ENCODE peak calls at places on chromosomes 13 and 19, in seven cellular contexts. E is upper lobe of right lung, Z is neuronal stem cell, I is aorta, C is tibial artery, F is adrenal gland, V is heart right ventricle. Q is an unnamed sample.

GRCh38 chr13:21013682-21014038 is 47.7 kb downstream of the LATS2 start:
- DNase-seq in F (no peak), C (no peak), V (no peak), Z (no peak), I (no peak), E (peak; percentile 15), Q (no peak)

GRCh38 chr13:26221721-26222522 is at the start of gene RNF6:
- DNase-seq in I (peak; percentile 96), V (peak; percentile 85), Z (peak; percentile 95), E (peak; percentile 93), C (peak; percentile 96), F (peak; percentile 97), Q (peak; percentile 94)

GRCh38 chr19:17348700-17349099 is 11.3 kb downstream of the GTPBP3 start:
- DNase-seq in C (peak; percentile 82), I (peak; percentile 92), V (peak; percentile 77), E (no peak), Z (peak; percentile 23), F (peak; percentile 70), Q (peak; percentile 66)

GRCh38 chr13:64910061-64910460 is 2320.1 kb downstream of the PCDH9 start:
- DNase-seq in V (no peak), C (no peak), E (no peak), Z (no peak), F (no peak), I (no peak), Q (no peak)

GRCh38 chr13:51731759-51732158 is 72.2 kb downstream of the DHRS12 start:
- DNase-seq in F (no peak), I (no peak), E (no peak), Z (no peak), V (no peak), C (no peak), Q (no peak)

GRCh38 chr13:40518481-40518882 is 148.0 kb downstream of the FOXO1 start:
- DNase-seq in F (no peak), Z (no peak), E (no peak), I (no peak), C (no peak), V (no peak), Q (no peak)

GRCh38 chr13:98664047-98664446 is 87.1 kb upstream of the STK24 start:
- DNase-seq in E (no peak), I (no peak), C (no peak), V (no peak), Z (no peak), F (no peak), Q (no peak)

GRCh38 chr13:114131581-114132418 is 623 bp downstream of the RASA3 start:
- DNase-seq in Z (no peak), E (no peak), F (no peak), V (no peak), I (peak; percentile 82), C (no peak), Q (peak; percentile 25)

GRCh38 chr13:82062772-82063171 is 1721.8 kb upstream of the SPRY2 start:
- DNase-seq in C (no peak), V (no peak), Z (no peak), I (no peak), E (no peak), F (no peak), Q (no peak)

GRCh38 chr13:90690458-90691063 is 656.9 kb upstream of the MIR17HG start:
- DNase-seq in E (no peak), Z (no peak), F (no peak), I (no peak), C (no peak), V (no peak), Q (no peak)

GRCh38 chr19:7004313-7004931 is 16.8 kb downstream of the MBD3L2B start:
- DNase-seq in F (no peak), I (no peak), C (no peak), Z (no peak), V (no peak), E (no peak), Q (no peak)

GRCh38 chr13:40648040-40648439 is 18.4 kb downstream of the FOXO1 start:
- DNase-seq in E (no peak), F (no peak), I (no peak), Z (no peak), V (no peak), C (no peak), Q (no peak)

GRCh38 chr13:34040863-34041262 is 222.9 kb downstream of the RFC3 start:
- DNase-seq in V (no peak), Z (no peak), I (no peak), E (no peak), C (no peak), F (no peak), Q (no peak)

GRCh38 chr13:63351533-63351932 is 1935.9 kb upstream of the PCDH20 start:
- DNase-seq in C (no peak), F (no peak), Z (no peak), E (no peak), I (no peak), V (no peak), Q (no peak)

GRCh38 chr13:33208290-33208990 is 77.1 kb downstream of the STARD13 start:
- DNase-seq in I (no peak), E (no peak), V (no peak), F (no peak), Z (no peak), C (no peak), Q (no peak)

GRCh38 chr13:27194209-27194608 is 22.6 kb upstream of the USP12 start:
- DNase-seq in F (no peak), I (no peak), E (no peak), V (no peak), Z (no peak), C (no peak), Q (no peak)

GRCh38 chr19:50387176-50387867 is 3.2 kb downstream of the POLD1 start:
- DNase-seq in F (no peak), C (no peak), V (no peak), E (peak; percentile 85), Z (no peak), I (no peak), Q (no peak)

GRCh38 chr19:46192990-46193650 is 36.4 kb upstream of the IGFL1 start:
- DNase-seq in Z (no peak), V (no peak), E (no peak), I (no peak), F (peak; percentile 91), C (no peak), Q (no peak)

GRCh38 chr19:31109626-31110025 is 239.6 kb downstream of the TSHZ3 start:
- DNase-seq in V (no peak), E (no peak), I (no peak), F (no peak), C (no peak), Z (no peak), Q (no peak)

GRCh38 chr19:14472202-14472961 is 2.8 kb downstream of the PTGER1 start:
- DNase-seq in E (peak; percentile 88), F (peak; percentile 68), C (peak; percentile 79), V (peak; percentile 83), Z (peak; percentile 74), I (peak; percentile 95), Q (peak; percentile 68)

GRCh38 chr13:91264484-91264883 is 83.0 kb upstream of the MIR17HG start:
- DNase-seq in Z (no peak), I (no peak), E (no peak), F (no peak), C (no peak), V (no peak), Q (no peak)

GRCh38 chr19:44512326-44513298 is 12.3 kb upstream of the ZNF180 start:
- DNase-seq in Z (no peak), V (no peak), F (no peak), C (no peak), I (no peak), E (no peak), Q (no peak)

DNA sequence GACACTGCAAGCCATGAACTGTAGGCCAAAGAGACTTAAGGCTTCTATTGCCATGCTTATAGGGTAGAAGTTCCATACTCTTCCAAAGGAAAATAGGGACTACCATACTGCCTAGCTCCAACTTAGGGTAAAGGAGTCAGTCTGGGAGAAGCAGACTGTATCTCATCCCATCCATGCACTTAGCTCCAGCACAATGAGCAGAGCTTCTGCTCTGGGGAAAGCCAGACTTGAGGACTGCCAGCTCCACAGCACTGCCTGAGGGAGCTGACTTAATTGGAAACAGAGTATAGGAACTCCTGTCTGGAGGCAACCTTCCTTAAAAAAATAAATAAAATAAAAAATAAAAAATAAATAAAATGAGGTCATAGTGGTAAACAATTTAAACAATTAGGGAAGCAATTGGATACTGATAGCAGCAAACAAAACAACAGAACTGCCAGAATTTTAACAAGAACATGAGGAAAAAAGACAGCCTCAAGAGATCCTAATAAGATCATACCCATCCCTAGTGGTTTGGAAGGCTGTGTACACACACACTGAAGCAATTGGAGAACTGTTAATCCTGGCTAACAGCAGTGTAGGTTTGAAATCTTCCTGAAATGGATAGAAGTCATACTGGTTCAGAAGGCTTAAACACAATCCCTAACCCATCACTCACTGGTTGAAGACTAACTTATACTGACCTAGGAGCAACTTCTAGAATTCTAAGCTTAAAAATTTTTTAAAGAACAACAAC is 550.1 kb downstream of the TBC1D4 start:
- DNase-seq in Z (no peak), V (no peak), E (no peak), I (no peak), C (no peak), F (no peak), Q (no peak)
- H3K4me1 ChIP-seq in Z (no peaks in the 10 kb centered on the region), V (no peaks in the 10 kb centered on the region), E (no peaks in the 10 kb centered on the region), I (no peaks in the 10 kb centered on the region), C (no peaks in the 10 kb centered on the region), F (no peaks in the 10 kb centered on the region), Q (no peaks in the 10 kb centered on the region)

GRCh38 chr19:12331211-12331941 is 2.1 kb downstream of the ZNF563 start:
- DNase-seq in V (no peak), I (no peak), F (no peak), E (no peak), Z (no peak), C (no peak), Q (no peak)
- H3K4me3 ChIP-seq in V (no peak overlapping the region), I (no peak overlapping the region), F (no peak overlapping the region), E (no peak overlapping the region), Z (no peak overlapping the region), C (no peak overlapping the region), Q (peak overlapping the region; percentile 90)

DNA sequence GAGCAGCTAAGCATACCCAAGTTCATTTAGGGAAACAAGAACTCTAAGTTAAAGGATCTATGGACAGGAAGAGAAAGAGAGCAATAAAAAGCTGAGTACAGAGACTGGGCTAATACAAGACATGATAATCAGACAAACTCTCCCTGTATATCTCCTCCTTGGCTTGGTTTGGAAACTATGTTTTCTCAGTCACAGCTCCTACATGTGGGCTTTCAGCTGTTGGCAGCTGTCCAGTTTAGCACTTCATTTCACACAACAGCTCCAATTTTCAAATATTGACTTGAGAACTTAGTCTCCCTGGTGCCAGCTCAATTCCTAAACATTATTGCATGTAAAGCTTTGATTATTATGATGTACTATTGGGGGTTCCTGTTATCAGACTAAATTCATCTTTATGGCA is 222.8 kb upstream of the OBI1 start:
- DNase-seq in E (no peak), F (no peak), V (no peak), C (no peak), I (no peak), Z (no peak), Q (no peak)
- H3K27me3 ChIP-seq in E (no peaks in the 10 kb centered on the region), F (no peaks in the 10 kb centered on the region), V (no peaks in the 10 kb centered on the region), C (no peaks in the 10 kb centered on the region), I (no peaks in the 10 kb centered on the region), Z (no peaks in the 10 kb centered on the region), Q (peaks cover 9% of the 10 kb centered on the region)

DNA sequence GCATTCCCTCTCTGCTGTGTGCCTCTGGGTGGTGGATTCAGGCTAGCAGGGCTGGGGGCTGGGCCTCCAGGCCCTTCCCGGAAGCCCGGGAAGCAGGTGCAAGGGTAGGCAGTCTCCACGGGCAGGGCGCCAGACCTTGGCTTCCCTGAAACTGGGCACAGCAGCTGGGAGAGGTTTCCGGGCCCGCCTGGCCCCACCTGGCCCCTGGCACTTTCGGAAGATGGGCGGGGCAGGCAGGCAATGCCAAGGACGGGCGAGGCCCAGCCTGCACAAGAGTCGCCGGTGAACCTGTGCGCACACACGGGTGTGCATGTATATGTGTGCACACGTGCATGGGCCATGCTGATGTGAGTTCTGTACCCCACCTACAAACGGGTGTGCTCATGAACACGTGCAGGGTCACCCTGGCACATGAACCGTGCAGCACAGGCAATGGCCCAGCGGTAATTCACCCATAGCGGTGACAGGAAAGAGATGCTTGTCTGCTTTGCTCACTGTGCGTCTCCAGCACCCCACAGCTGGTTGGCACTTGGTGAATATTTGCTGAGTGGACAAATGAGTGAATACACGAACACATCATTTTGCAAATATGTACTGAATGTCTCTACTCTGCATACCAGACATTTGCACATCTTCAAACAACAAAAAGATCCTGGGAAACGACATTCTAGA is 15.3 kb downstream of the GADD45B start:
- DNase-seq in E (peak; percentile 96), Z (no peak), I (no peak), C (no peak), V (no peak), F (no peak), Q (no peak)
- H3K4me1 ChIP-seq in E (peaks cover 52% of the 10 kb centered on the region), Z (peaks cover 3% of the 10 kb centered on the region), I (no peaks in the 10 kb centered on the region), C (peaks cover 54% of the 10 kb centered on the region), V (peaks cover 51% of the 10 kb centered on the region), F (peaks cover 18% of the 10 kb centered on the region), Q (peaks cover 60% of the 10 kb centered on the region)

Q was measured in left ventricle myocardium inferior.